ENCODE peak calls at places on chromosome 1, in ten cellular contexts. One of them, this sample, is unnamed. For H3K4me1, the result is how much of the 10 kb centered on the place peaks cover.

GRCh38 chr1:210024996-210025395 is 87.0 kb downstream of the SYT14 start:
- DNase-seq in adrenal gland: no peak
- DNase-seq in right atrium auricular region: no peak
- DNase-seq in right lobe of liver: no peak
- DNase-seq in foreskin keratinocyte: no peak
- DNase-seq in tibial nerve: no peak
- DNase-seq in H9: peak
- DNase-seq in A673: peak
- DNase-seq in MM.1S: no peak
- DNase-seq in PC-9: no peak
- DNase-seq in this sample: no peak

GRCh38 chr1:89363638-89364536 is at the start of gene GBP6:
- DNase-seq in adrenal gland: no peak
- DNase-seq in right atrium auricular region: no peak
- DNase-seq in right lobe of liver: no peak
- DNase-seq in foreskin keratinocyte: peak
- DNase-seq in tibial nerve: no peak
- DNase-seq in H9: peak
- DNase-seq in A673: no peak
- DNase-seq in MM.1S: peak
- DNase-seq in PC-9: no peak
- DNase-seq in this sample: no peak

GRCh38 chr1:17826165-17826488 is 71.0 kb downstream of the ACTL8 start:
- DNase-seq in adrenal gland: peak
- DNase-seq in right atrium auricular region: no peak
- DNase-seq in right lobe of liver: peak
- DNase-seq in foreskin keratinocyte: no peak
- DNase-seq in tibial nerve: peak
- DNase-seq in H9: peak
- DNase-seq in A673: peak
- DNase-seq in MM.1S: no peak
- DNase-seq in PC-9: no peak
- DNase-seq in this sample: peak

GRCh38 chr1:151536499-151536898 is 3.6 kb upstream of the TUFT1 start:
- DNase-seq in adrenal gland: no peak
- DNase-seq in right atrium auricular region: no peak
- DNase-seq in right lobe of liver: no peak
- DNase-seq in foreskin keratinocyte: no peak
- DNase-seq in tibial nerve: no peak
- DNase-seq in H9: no peak
- DNase-seq in A673: no peak
- DNase-seq in MM.1S: no peak
- DNase-seq in PC-9: no peak
- DNase-seq in this sample: no peak

GRCh38 chr1:113534130-113534817 is 144.0 kb downstream of the MAGI3 start:
- DNase-seq in adrenal gland: no peak
- DNase-seq in right atrium auricular region: no peak
- DNase-seq in right lobe of liver: no peak
- DNase-seq in foreskin keratinocyte: peak
- DNase-seq in tibial nerve: no peak
- DNase-seq in H9: no peak
- DNase-seq in A673: peak
- DNase-seq in MM.1S: no peak
- DNase-seq in PC-9: no peak
- DNase-seq in this sample: no peak

GRCh38 chr1:183106166-183106565 is 79.9 kb upstream of the LAMC2 start:
- DNase-seq in adrenal gland: no peak
- DNase-seq in right atrium auricular region: no peak
- DNase-seq in right lobe of liver: no peak
- DNase-seq in foreskin keratinocyte: no peak
- DNase-seq in tibial nerve: no peak
- DNase-seq in H9: no peak
- DNase-seq in A673: no peak
- DNase-seq in MM.1S: no peak
- DNase-seq in PC-9: no peak
- DNase-seq in this sample: no peak

GRCh38 chr1:98921817-98922216 is 82.8 kb downstream of the PLPPR5 start:
- DNase-seq in adrenal gland: no peak
- DNase-seq in right atrium auricular region: no peak
- DNase-seq in right lobe of liver: no peak
- DNase-seq in foreskin keratinocyte: peak
- DNase-seq in tibial nerve: no peak
- DNase-seq in H9: no peak
- DNase-seq in A673: no peak
- DNase-seq in MM.1S: no peak
- DNase-seq in PC-9: peak
- DNase-seq in this sample: no peak

GRCh38 chr1:185352067-185352466 is 35.0 kb upstream of the IVNS1ABP start:
- DNase-seq in adrenal gland: no peak
- DNase-seq in right atrium auricular region: no peak
- DNase-seq in right lobe of liver: no peak
- DNase-seq in foreskin keratinocyte: peak
- DNase-seq in tibial nerve: no peak
- DNase-seq in H9: no peak
- DNase-seq in A673: peak
- DNase-seq in MM.1S: no peak
- DNase-seq in PC-9: no peak
- DNase-seq in this sample: no peak

GRCh38 chr1:38817958-38818705 is 41.4 kb downstream of the RRAGC start:
- DNase-seq in adrenal gland: no peak
- DNase-seq in right atrium auricular region: no peak
- DNase-seq in right lobe of liver: peak
- DNase-seq in foreskin keratinocyte: no peak
- DNase-seq in tibial nerve: no peak
- DNase-seq in H9: peak
- DNase-seq in A673: peak
- DNase-seq in MM.1S: peak
- DNase-seq in PC-9: no peak
- DNase-seq in this sample: no peak

GRCh38 chr1:38819516-38819915 is 40.1 kb downstream of the RRAGC start:
- DNase-seq in adrenal gland: no peak
- DNase-seq in right atrium auricular region: no peak
- DNase-seq in right lobe of liver: no peak
- DNase-seq in foreskin keratinocyte: no peak
- DNase-seq in tibial nerve: no peak
- DNase-seq in H9: no peak
- DNase-seq in A673: no peak
- DNase-seq in MM.1S: no peak
- DNase-seq in PC-9: no peak
- DNase-seq in this sample: no peak

GRCh38 chr1:38820860-38821259 is 38.7 kb downstream of the RRAGC start:
- DNase-seq in adrenal gland: no peak
- DNase-seq in right atrium auricular region: no peak
- DNase-seq in right lobe of liver: no peak
- DNase-seq in foreskin keratinocyte: no peak
- DNase-seq in tibial nerve: no peak
- DNase-seq in H9: no peak
- DNase-seq in A673: no peak
- DNase-seq in MM.1S: no peak
- DNase-seq in PC-9: no peak
- DNase-seq in this sample: no peak

GRCh38 chr1:38817267-38817957 is 42.2 kb downstream of the RRAGC start:
- DNase-seq in adrenal gland: no peak
- DNase-seq in right atrium auricular region: no peak
- DNase-seq in right lobe of liver: no peak
- DNase-seq in foreskin keratinocyte: no peak
- DNase-seq in tibial nerve: no peak
- DNase-seq in H9: no peak
- DNase-seq in A673: no peak
- DNase-seq in MM.1S: no peak
- DNase-seq in PC-9: no peak
- DNase-seq in this sample: no peak

DNA sequence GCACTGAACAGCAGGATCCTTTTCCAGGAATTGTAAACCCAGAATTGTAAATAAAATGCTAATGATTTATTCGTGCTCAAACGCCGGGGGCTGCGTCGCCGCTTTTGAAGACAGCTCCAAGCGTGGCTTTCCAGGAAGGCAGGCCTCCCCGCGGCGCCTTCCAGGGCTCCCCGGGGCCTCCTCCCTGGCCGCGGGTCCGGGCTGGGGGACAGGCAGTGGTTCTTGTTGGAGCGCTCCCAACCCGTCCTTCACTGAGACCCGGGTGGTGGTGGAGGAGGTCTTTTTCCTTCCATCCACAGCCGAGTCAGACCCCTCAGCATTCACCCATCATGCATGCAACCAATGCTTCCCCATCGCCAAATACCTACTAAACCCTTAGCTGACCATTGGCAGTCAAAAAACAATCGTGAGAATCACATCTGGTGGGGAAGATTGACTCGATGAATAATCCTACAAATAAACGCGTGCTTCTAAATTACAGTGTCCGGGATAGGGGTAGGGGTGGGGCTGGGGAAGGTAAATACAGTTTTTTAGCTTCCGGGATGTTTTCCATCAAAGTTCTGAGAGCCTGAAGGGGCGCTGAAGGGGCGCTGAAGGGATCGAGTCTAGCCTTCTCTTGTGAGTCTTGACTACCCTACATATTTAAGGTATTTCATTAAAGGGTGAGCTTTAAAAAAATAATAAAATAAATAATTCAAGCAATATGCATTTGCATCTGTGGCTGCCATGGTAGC is 40.7 kb downstream of the RRAGC start:
- DNase-seq in adrenal gland: no peak
- DNase-seq in right atrium auricular region: no peak
- DNase-seq in right lobe of liver: no peak
- DNase-seq in foreskin keratinocyte: no peak
- DNase-seq in tibial nerve: no peak
- DNase-seq in H9: peak
- DNase-seq in A673: peak
- DNase-seq in MM.1S: no peak
- DNase-seq in PC-9: no peak
- DNase-seq in this sample: no peak
- TF ChIP-seq CTCF in adrenal gland: no peak
- TF ChIP-seq CTCF in right atrium auricular region: no peak
- TF ChIP-seq CTCF in right lobe of liver: no peak
- TF ChIP-seq CTCF in foreskin keratinocyte: no peak
- TF ChIP-seq CTCF in tibial nerve: no peak
- TF ChIP-seq CTCF in H9: peak
- TF ChIP-seq CTCF in A673: no peak
- TF ChIP-seq CTCF in MM.1S: no peak
- TF ChIP-seq CTCF in PC-9: no peak
- TF ChIP-seq CTCF in this sample: no peak

GRCh38 chr1:66354311-66354922 is 179.5 kb upstream of the SGIP1 start:
- DNase-seq in adrenal gland: no peak
- DNase-seq in right atrium auricular region: no peak
- DNase-seq in right lobe of liver: no peak
- DNase-seq in foreskin keratinocyte: no peak
- DNase-seq in tibial nerve: no peak
- DNase-seq in H9: no peak
- DNase-seq in A673: peak
- DNase-seq in MM.1S: no peak
- DNase-seq in PC-9: no peak
- DNase-seq in this sample: no peak

GRCh38 chr1:66352783-66353182 is 181.2 kb upstream of the SGIP1 start:
- DNase-seq in adrenal gland: no peak
- DNase-seq in right atrium auricular region: no peak
- DNase-seq in right lobe of liver: no peak
- DNase-seq in foreskin keratinocyte: no peak
- DNase-seq in tibial nerve: no peak
- DNase-seq in H9: no peak
- DNase-seq in A673: no peak
- DNase-seq in MM.1S: no peak
- DNase-seq in PC-9: no peak
- DNase-seq in this sample: no peak

GRCh38 chr1:66351474-66351873 is 182.5 kb upstream of the SGIP1 start:
- DNase-seq in adrenal gland: no peak
- DNase-seq in right atrium auricular region: no peak
- DNase-seq in right lobe of liver: no peak
- DNase-seq in foreskin keratinocyte: no peak
- DNase-seq in tibial nerve: no peak
- DNase-seq in H9: no peak
- DNase-seq in A673: no peak
- DNase-seq in MM.1S: no peak
- DNase-seq in PC-9: no peak
- DNase-seq in this sample: no peak

GRCh38 chr1:66351913-66352312 is 182.0 kb upstream of the SGIP1 start:
- DNase-seq in adrenal gland: no peak
- DNase-seq in right atrium auricular region: no peak
- DNase-seq in right lobe of liver: no peak
- DNase-seq in foreskin keratinocyte: no peak
- DNase-seq in tibial nerve: no peak
- DNase-seq in H9: no peak
- DNase-seq in A673: no peak
- DNase-seq in MM.1S: no peak
- DNase-seq in PC-9: no peak
- DNase-seq in this sample: no peak

DNA sequence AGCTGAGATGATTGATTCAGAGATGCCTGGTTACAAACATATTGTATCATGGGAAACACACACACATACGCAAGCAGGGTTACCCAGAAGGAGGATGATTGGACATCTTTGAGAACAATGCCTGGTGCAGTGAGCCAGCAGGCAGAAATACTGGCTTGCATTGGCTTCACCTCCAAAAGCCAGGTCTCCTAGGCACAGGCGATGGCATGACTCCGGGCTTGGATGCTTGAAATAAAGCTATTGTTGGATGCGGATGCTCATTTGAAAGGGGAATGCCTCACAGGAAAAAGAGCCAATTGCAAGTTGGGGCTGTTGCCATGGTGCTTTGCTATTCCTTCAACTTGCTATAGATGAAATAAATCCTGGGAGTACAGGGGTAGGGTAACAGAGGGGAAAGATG is 180.7 kb upstream of the SGIP1 start:
- DNase-seq in adrenal gland: no peak
- DNase-seq in right atrium auricular region: no peak
- DNase-seq in right lobe of liver: no peak
- DNase-seq in foreskin keratinocyte: no peak
- DNase-seq in tibial nerve: no peak
- DNase-seq in H9: peak
- DNase-seq in A673: no peak
- DNase-seq in MM.1S: no peak
- DNase-seq in PC-9: no peak
- DNase-seq in this sample: no peak
- H3K4me1 ChIP-seq in adrenal gland: under half
- H3K4me1 ChIP-seq in right atrium auricular region: under half
- H3K4me1 ChIP-seq in right lobe of liver: under half
- H3K4me1 ChIP-seq in foreskin keratinocyte: under half
- H3K4me1 ChIP-seq in tibial nerve: half or more
- H3K4me1 ChIP-seq in H9: under half
- H3K4me1 ChIP-seq in A673: half or more
- H3K4me1 ChIP-seq in MM.1S: under half
- H3K4me1 ChIP-seq in PC-9: under half
- H3K4me1 ChIP-seq in this sample: under half

GRCh38 chr1:8841395-8841794 is 24.0 kb upstream of the RERE start:
- DNase-seq in adrenal gland: no peak
- DNase-seq in right atrium auricular region: no peak
- DNase-seq in right lobe of liver: no peak
- DNase-seq in foreskin keratinocyte: no peak
- DNase-seq in tibial nerve: no peak
- DNase-seq in H9: no peak
- DNase-seq in A673: no peak
- DNase-seq in MM.1S: no peak
- DNase-seq in PC-9: no peak
- DNase-seq in this sample: no peak
- TF ChIP-seq CTCF in adrenal gland: no peak
- TF ChIP-seq CTCF in right atrium auricular region: no peak
- TF ChIP-seq CTCF in right lobe of liver: no peak
- TF ChIP-seq CTCF in foreskin keratinocyte: no peak
- TF ChIP-seq CTCF in tibial nerve: no peak
- TF ChIP-seq CTCF in H9: no peak
- TF ChIP-seq CTCF in A673: no peak
- TF ChIP-seq CTCF in MM.1S: no peak
- TF ChIP-seq CTCF in PC-9: no peak
- TF ChIP-seq CTCF in this sample: no peak

GRCh38 chr1:246724001-246724724 is at the start of gene SCCPDH:
- DNase-seq in adrenal gland: peak
- DNase-seq in right atrium auricular region: peak
- DNase-seq in right lobe of liver: peak
- DNase-seq in foreskin keratinocyte: peak
- DNase-seq in tibial nerve: peak
- DNase-seq in H9: peak
- DNase-seq in A673: peak
- DNase-seq in MM.1S: peak
- DNase-seq in PC-9: no peak
- DNase-seq in this sample: peak

GRCh38 chr1:246726881-246727280 is 2.7 kb downstream of the SCCPDH start:
- DNase-seq in adrenal gland: no peak
- DNase-seq in right atrium auricular region: no peak
- DNase-seq in right lobe of liver: no peak
- DNase-seq in foreskin keratinocyte: no peak
- DNase-seq in tibial nerve: no peak
- DNase-seq in H9: no peak
- DNase-seq in A673: no peak
- DNase-seq in MM.1S: no peak
- DNase-seq in PC-9: no peak
- DNase-seq in this sample: no peak

GRCh38 chr1:246724725-246725095 is 501 bp downstream of the SCCPDH start:
- DNase-seq in adrenal gland: peak
- DNase-seq in right atrium auricular region: no peak
- DNase-seq in right lobe of liver: no peak
- DNase-seq in foreskin keratinocyte: peak
- DNase-seq in tibial nerve: peak
- DNase-seq in H9: no peak
- DNase-seq in A673: peak
- DNase-seq in MM.1S: peak
- DNase-seq in PC-9: no peak
- DNase-seq in this sample: no peak

GRCh38 chr1:246726255-246726679 is 2.1 kb downstream of the SCCPDH start:
- DNase-seq in adrenal gland: peak
- DNase-seq in right atrium auricular region: no peak
- DNase-seq in right lobe of liver: peak
- DNase-seq in foreskin keratinocyte: no peak
- DNase-seq in tibial nerve: no peak
- DNase-seq in H9: no peak
- DNase-seq in A673: no peak
- DNase-seq in MM.1S: no peak
- DNase-seq in PC-9: no peak
- DNase-seq in this sample: no peak

GRCh38 chr1:246725191-246725590 is 982 bp downstream of the SCCPDH start:
- DNase-seq in adrenal gland: no peak
- DNase-seq in right atrium auricular region: no peak
- DNase-seq in right lobe of liver: no peak
- DNase-seq in foreskin keratinocyte: no peak
- DNase-seq in tibial nerve: no peak
- DNase-seq in H9: no peak
- DNase-seq in A673: no peak
- DNase-seq in MM.1S: no peak
- DNase-seq in PC-9: no peak
- DNase-seq in this sample: no peak
- H3K4me1 ChIP-seq in adrenal gland: under half
- H3K4me1 ChIP-seq in right atrium auricular region: under half
- H3K4me1 ChIP-seq in right lobe of liver: under half
- H3K4me1 ChIP-seq in foreskin keratinocyte: under half
- H3K4me1 ChIP-seq in tibial nerve: under half
- H3K4me1 ChIP-seq in H9: under half
- H3K4me1 ChIP-seq in A673: under half
- H3K4me1 ChIP-seq in MM.1S: under half
- H3K4me1 ChIP-seq in PC-9: under half
- H3K4me1 ChIP-seq in this sample: under half

This sample was measured in OCI-LY7.